ENCODE peak calls at places on chromosomes 11 and 22, in four cellular contexts. R, T, X and D are unnamed samples.

GRCh38 chr11:111980062-111980461 is 42.9 kb downstream of the DIXDC1 start:
- DNase-seq in T (no peak), X (no peak), R (no peak), D (no peak)

GRCh38 chr22:17563936-17564391 is 666 bp downstream of the SLC25A18 start:
- DNase-seq in R (peak; percentile 59), X (no peak), T (no peak), D (no peak)

GRCh38 chr11:445765-446588 is 4.1 kb upstream of the PTDSS2 start:
- DNase-seq in X (no peak), T (no peak), R (no peak), D (no peak)

GRCh38 chr11:117218133-117218915 is 13.5 kb downstream of the PCSK7 start:
- DNase-seq in R (no peak), T (no peak), X (no peak), D (no peak)

GRCh38 chr11:74844865-74845264 is 96.2 kb downstream of the RNF169 start:
- DNase-seq in X (no peak), R (no peak), T (no peak), D (no peak)

GRCh38 chr22:45516923-45517675 is 14.4 kb downstream of the FBLN1 start:
- DNase-seq in X (no peak), R (no peak), T (no peak), D (no peak)

GRCh38 chr11:10304495-10305261 is at the start of gene ADM:
- DNase-seq in T (peak; percentile 60), X (no peak), R (peak; percentile 96), D (peak; percentile 77)

GRCh38 chr22:36546932-36547331 is 18.0 kb upstream of the EIF3D start:
- DNase-seq in X (no peak), T (peak; percentile 9), R (no peak), D (no peak)

GRCh38 chr11:112085822-112086421 is 634 bp downstream of the TIMM8B start:
- DNase-seq in R (peak; percentile 65), T (peak; percentile 67), X (no peak), D (peak; percentile 66)

GRCh38 chr11:116960916-116961315 is 123.5 kb upstream of the APOA1 start:
- DNase-seq in T (no peak), X (no peak), R (no peak), D (no peak)

GRCh38 chr11:66546966-66547661 is 411 bp downstream of the ACTN3 start:
- DNase-seq in X (no peak), R (no peak), T (no peak), D (no peak)

GRCh38 chr11:82995754-82996398 is 75.8 kb downstream of the RAB30 start:
- DNase-seq in X (no peak), T (peak; percentile 19), R (no peak), D (peak; percentile 48)

GRCh38 chr22:42313204-42313603 is 42.8 kb upstream of the TCF20 start:
- DNase-seq in T (no peak), R (no peak), X (no peak), D (no peak)

GRCh38 chr22:49323751-49324415 is 503.8 kb downstream of the BRD1 start:
- DNase-seq in R (peak; percentile 25), T (no peak), X (no peak), D (no peak)

GRCh38 chr11:126318642-126319373 is 14.9 kb downstream of the DCPS start:
- DNase-seq in X (no peak), T (peak; percentile 31), R (peak; percentile 49), D (peak; percentile 55)

GRCh38 chr11:12066056-12066798 is 44.2 kb upstream of the MICAL2 start:
- DNase-seq in T (no peak), X (no peak), R (peak; percentile 85), D (no peak)

GRCh38 chr11:8262552-8263108 is 1.0 kb downstream of the LMO1 start:
- DNase-seq in T (peak; percentile 21), X (no peak), R (peak; percentile 67), D (peak; percentile 43)

GRCh38 chr22:20607157-20607907 is 99.9 kb downstream of the MED15 start:
- DNase-seq in R (no peak), T (no peak), X (no peak), D (no peak)

GRCh38 chr22:18927020-18927419 is 9.1 kb downstream of the PRODH start:
- DNase-seq in X (no peak), R (no peak), T (no peak), D (no peak)

GRCh38 chr11:87290304-87290922 is 252.7 kb downstream of the TMEM135 start:
- DNase-seq in T (no peak), R (no peak), X (peak; percentile 52), D (no peak)

GRCh38 chr11:69630009-69630870 is 10.7 kb upstream of the CCND1 start:
- DNase-seq in T (no peak), X (no peak), R (no peak), D (no peak)

GRCh38 chr11:77800445-77800844 is 20.1 kb downstream of the RSF1 start:
- DNase-seq in X (no peak), R (no peak), T (no peak), D (no peak)

GRCh38 chr22:45216133-45217003 is 24.3 kb downstream of the KIAA0930 start:
- DNase-seq in R (no peak), T (no peak), X (no peak), D (no peak)

GRCh38 chr11:124892750-124893454 is 4.8 kb downstream of the ROBO4 start:
- DNase-seq in R (no peak), X (no peak), T (no peak), D (no peak)

GRCh38 chr11:107545101-107545514 is 20.4 kb downstream of the ALKBH8 start:
- DNase-seq in T (no peak), X (no peak), R (no peak), D (no peak)

GRCh38 chr11:47891886-47892285 is 43.7 kb upstream of the NUP160 start:
- DNase-seq in R (no peak), T (no peak), X (no peak), D (no peak)